ENCODE peak calls at places on chromosomes 11 and 22, in six cellular contexts. One of them, this sample, is unnamed.

GRCh38 chr22:43301866-43302265 is 41.3 kb downstream of the SCUBE1 start:
- DNase-seq in head of caudate nucleus: no peak
- DNase-seq in CD4-positive, alpha-beta memory T cell: no peak
- DNase-seq in effector memory CD8-positive, alpha-beta T cell: no peak
- DNase-seq in H9: no peak
- DNase-seq in thyroid gland: no peak
- DNase-seq in this sample: no peak

GRCh38 chr11:130817608-130817944 is 98.7 kb downstream of the SNX19 start:
- DNase-seq in head of caudate nucleus: no peak
- DNase-seq in effector memory CD8-positive, alpha-beta T cell: no peak
- DNase-seq in thyroid gland: no peak
- DNase-seq in H9: no peak
- DNase-seq in CD4-positive, alpha-beta memory T cell: no peak
- DNase-seq in this sample: no peak

GRCh38 chr22:19108807-19109197 is 13.4 kb downstream of the DGCR2 start:
- DNase-seq in effector memory CD8-positive, alpha-beta T cell: no peak
- DNase-seq in CD4-positive, alpha-beta memory T cell: no peak
- DNase-seq in H9: no peak
- DNase-seq in thyroid gland: no peak
- DNase-seq in head of caudate nucleus: no peak
- DNase-seq in this sample: no peak

GRCh38 chr11:17898782-17899181 is 114.1 kb downstream of the SERGEF start:
- DNase-seq in effector memory CD8-positive, alpha-beta T cell: no peak
- DNase-seq in H9: peak; percentile 74
- DNase-seq in head of caudate nucleus: no peak
- DNase-seq in CD4-positive, alpha-beta memory T cell: no peak
- DNase-seq in thyroid gland: no peak
- DNase-seq in this sample: peak; percentile 3

GRCh38 chr11:2774173-2775082 is 74.6 kb upstream of the KCNQ1OT1 start:
- DNase-seq in CD4-positive, alpha-beta memory T cell: no peak
- DNase-seq in effector memory CD8-positive, alpha-beta T cell: no peak
- DNase-seq in head of caudate nucleus: peak; percentile 25
- DNase-seq in H9: no peak
- DNase-seq in thyroid gland: no peak
- DNase-seq in this sample: no peak

GRCh38 chr11:420911-421321 is 6.1 kb upstream of the SIGIRR start:
- DNase-seq in effector memory CD8-positive, alpha-beta T cell: no peak
- DNase-seq in thyroid gland: no peak
- DNase-seq in CD4-positive, alpha-beta memory T cell: peak; percentile 30
- DNase-seq in head of caudate nucleus: no peak
- DNase-seq in H9: no peak
- DNase-seq in this sample: no peak

GRCh38 chr11:60165538-60165937 is 17.3 kb downstream of the MS4A6A start:
- DNase-seq in H9: no peak
- DNase-seq in thyroid gland: no peak
- DNase-seq in CD4-positive, alpha-beta memory T cell: no peak
- DNase-seq in head of caudate nucleus: no peak
- DNase-seq in effector memory CD8-positive, alpha-beta T cell: no peak
- DNase-seq in this sample: peak; percentile 31

GRCh38 chr11:66851698-66852465 is 5.0 kb upstream of the LRFN4 start:
- DNase-seq in H9: peak; percentile 80
- DNase-seq in head of caudate nucleus: no peak
- DNase-seq in thyroid gland: no peak
- DNase-seq in CD4-positive, alpha-beta memory T cell: no peak
- DNase-seq in effector memory CD8-positive, alpha-beta T cell: no peak
- DNase-seq in this sample: no peak

GRCh38 chr11:57087966-57088365 is 93.8 kb upstream of the LRRC55 start:
- DNase-seq in H9: no peak
- DNase-seq in thyroid gland: no peak
- DNase-seq in effector memory CD8-positive, alpha-beta T cell: no peak
- DNase-seq in CD4-positive, alpha-beta memory T cell: no peak
- DNase-seq in head of caudate nucleus: no peak
- DNase-seq in this sample: no peak

GRCh38 chr11:7486731-7487130 is 1.4 kb downstream of the OLFML1 start:
- DNase-seq in effector memory CD8-positive, alpha-beta T cell: no peak
- DNase-seq in H9: no peak
- DNase-seq in CD4-positive, alpha-beta memory T cell: no peak
- DNase-seq in head of caudate nucleus: no peak
- DNase-seq in thyroid gland: peak; percentile 14
- DNase-seq in this sample: no peak

GRCh38 chr11:119115484-119116234 is 5.7 kb upstream of the HINFP start:
- DNase-seq in thyroid gland: no peak
- DNase-seq in effector memory CD8-positive, alpha-beta T cell: no peak
- DNase-seq in head of caudate nucleus: peak; percentile 60
- DNase-seq in H9: peak; percentile 59
- DNase-seq in CD4-positive, alpha-beta memory T cell: peak; percentile 57
- DNase-seq in this sample: no peak

GRCh38 chr11:120515186-120515723 is 3.7 kb downstream of the GRIK4 start:
- DNase-seq in effector memory CD8-positive, alpha-beta T cell: no peak
- DNase-seq in H9: no peak
- DNase-seq in CD4-positive, alpha-beta memory T cell: no peak
- DNase-seq in head of caudate nucleus: peak; percentile 32
- DNase-seq in thyroid gland: no peak
- DNase-seq in this sample: no peak

GRCh38 chr11:46272816-46273427 is 4.5 kb upstream of the CREB3L1 start:
- DNase-seq in head of caudate nucleus: no peak
- DNase-seq in thyroid gland: peak; percentile 78
- DNase-seq in CD4-positive, alpha-beta memory T cell: no peak
- DNase-seq in effector memory CD8-positive, alpha-beta T cell: no peak
- DNase-seq in H9: no peak
- DNase-seq in this sample: peak; percentile 79

GRCh38 chr11:75577198-75577597 is 15.1 kb downstream of the SERPINH1 start:
- DNase-seq in H9: peak; percentile 56
- DNase-seq in thyroid gland: peak; percentile 52
- DNase-seq in head of caudate nucleus: peak; percentile 64
- DNase-seq in CD4-positive, alpha-beta memory T cell: peak; percentile 60
- DNase-seq in effector memory CD8-positive, alpha-beta T cell: peak; percentile 59
- DNase-seq in this sample: no peak

GRCh38 chr11:85742873-85743275 is 56.9 kb upstream of the CCDC89 start:
- DNase-seq in effector memory CD8-positive, alpha-beta T cell: no peak
- DNase-seq in CD4-positive, alpha-beta memory T cell: no peak
- DNase-seq in thyroid gland: no peak
- DNase-seq in head of caudate nucleus: no peak
- DNase-seq in H9: no peak
- DNase-seq in this sample: no peak

GRCh38 chr11:32154275-32154674 is 63.4 kb downstream of the RCN1 start:
- DNase-seq in H9: no peak
- DNase-seq in effector memory CD8-positive, alpha-beta T cell: peak; percentile 11
- DNase-seq in thyroid gland: no peak
- DNase-seq in CD4-positive, alpha-beta memory T cell: no peak
- DNase-seq in head of caudate nucleus: no peak
- DNase-seq in this sample: peak; percentile 18

GRCh38 chr22:45212306-45212709 is 28.4 kb downstream of the KIAA0930 start:
- DNase-seq in CD4-positive, alpha-beta memory T cell: no peak
- DNase-seq in H9: no peak
- DNase-seq in effector memory CD8-positive, alpha-beta T cell: no peak
- DNase-seq in head of caudate nucleus: peak; percentile 96
- DNase-seq in thyroid gland: peak; percentile 83
- DNase-seq in this sample: peak; percentile 95

GRCh38 chr22:42621505-42622002 is 6.9 kb upstream of the POLDIP3 start:
- DNase-seq in CD4-positive, alpha-beta memory T cell: no peak
- DNase-seq in head of caudate nucleus: peak; percentile 65
- DNase-seq in effector memory CD8-positive, alpha-beta T cell: peak; percentile 54
- DNase-seq in H9: peak; percentile 93
- DNase-seq in thyroid gland: peak; percentile 84
- DNase-seq in this sample: peak; percentile 78